ENCODE peak calls at places on chromosomes 11 and 22, in seven cellular contexts. W, M, L, A, S, U and K are unnamed samples.

GRCh38 chr11:19208959-19209568 is 7.3 kb upstream of the CSRP3 start:
- DNase-seq in W (no peak), M (no peak), L (no peak), A (no peak), S (no peak), U (no peak), K (no peak)

GRCh38 chr11:2996976-2997375 is 4.8 kb upstream of the NAP1L4 start:
- DNase-seq in W (no peak), M (no peak), L (no peak), A (no peak), S (no peak), U (no peak), K (no peak)

GRCh38 chr22:27501191-27501936 is 300.2 kb downstream of the MN1 start:
- DNase-seq in W (no peak), M (peak), L (no peak), A (no peak), S (no peak), U (no peak), K (no peak)

GRCh38 chr22:41263704-41264103 is 22.3 kb downstream of the RANGAP1 start:
- DNase-seq in W (no peak), M (no peak), L (no peak), A (no peak), S (no peak), U (no peak), K (no peak)

GRCh38 chr11:12161137-12161536 is 50.7 kb downstream of the MICAL2 start:
- DNase-seq in W (peak), M (no peak), L (no peak), A (no peak), S (no peak), U (no peak), K (no peak)

GRCh38 chr11:107017433-107018227 is 646 bp downstream of the GUCY1A2 start:
- DNase-seq in W (peak), M (peak), L (no peak), A (no peak), S (peak), U (peak), K (no peak)

GRCh38 chr22:41833369-41834004 is 582 bp downstream of the SREBF2 start:
- DNase-seq in W (peak), M (peak), L (no peak), A (peak), S (peak), U (no peak), K (no peak)

GRCh38 chr11:45457649-45458048 is 171.5 kb upstream of the SYT13 start:
- DNase-seq in W (no peak), M (no peak), L (no peak), A (no peak), S (no peak), U (no peak), K (peak)

GRCh38 chr22:27170491-27170890 is 513.1 kb downstream of the MIAT start:
- DNase-seq in W (no peak), M (peak), L (no peak), A (no peak), S (peak), U (no peak), K (no peak)

GRCh38 chr11:1827095-1827797 is 7.5 kb upstream of the SYT8 start:
- DNase-seq in W (peak), M (peak), L (no peak), A (no peak), S (peak), U (no peak), K (peak)

GRCh38 chr11:6578134-6578533 is 25.3 kb downstream of the RRP8 start:
- DNase-seq in W (no peak), M (no peak), L (no peak), A (no peak), S (no peak), U (no peak), K (no peak)

GRCh38 chr11:2194877-2195755 is 23.5 kb upstream of the TH start:
- DNase-seq in W (peak), M (peak), L (peak), A (no peak), S (no peak), U (peak), K (no peak)

GRCh38 chr22:37735054-37735453 is 38.2 kb downstream of the TRIOBP start:
- DNase-seq in W (peak), M (peak), L (no peak), A (no peak), S (peak), U (no peak), K (no peak)

GRCh38 chr11:88332851-88333250 is 4.7 kb downstream of the CTSC start:
- DNase-seq in W (no peak), M (no peak), L (no peak), A (no peak), S (no peak), U (no peak), K (peak)
- H3K4me3 ChIP-seq in W (no peak), M (no peak), L (peak), A (no peak), S (no peak), U (no peak), K (no peak)

DNA sequence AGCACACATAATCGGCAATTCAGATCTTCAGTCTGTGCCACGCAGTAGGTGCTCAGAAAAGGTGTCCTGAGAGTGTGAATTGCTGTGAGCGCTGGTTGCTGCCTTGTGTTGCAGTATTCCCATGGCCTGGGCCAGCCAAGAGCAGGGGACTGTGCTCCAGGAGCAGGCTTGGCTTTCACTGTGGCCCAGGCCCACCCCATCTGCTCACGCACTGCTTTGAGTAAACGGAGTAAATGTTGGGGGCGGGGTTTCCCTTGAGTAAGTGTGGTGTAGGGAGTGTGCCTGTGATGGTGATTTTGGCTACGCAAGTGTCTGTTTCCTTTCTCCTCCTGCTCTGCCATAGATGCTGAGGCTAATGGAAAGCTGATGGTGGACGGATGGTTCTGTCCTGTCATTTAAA is 2.3 kb downstream of the CTTN start:
- DNase-seq in W (no peak), M (no peak), L (no peak), A (no peak), S (no peak), U (no peak), K (no peak)
- H3K4me3 ChIP-seq in W (no peak), M (no peak), L (no peak), A (no peak), S (no peak), U (no peak), K (no peak)

GRCh38 chr11:114077482-114078305 is 18.2 kb downstream of the ZBTB16 start:
- DNase-seq in W (no peak), M (no peak), L (no peak), A (no peak), S (no peak), U (no peak), K (no peak)

GRCh38 chr11:114080219-114080618 is 20.7 kb downstream of the ZBTB16 start:
- DNase-seq in W (peak), M (no peak), L (no peak), A (no peak), S (no peak), U (no peak), K (peak)

GRCh38 chr11:114079406-114080072 is 20.0 kb downstream of the ZBTB16 start:
- DNase-seq in W (no peak), M (no peak), L (no peak), A (no peak), S (no peak), U (no peak), K (no peak)

GRCh38 chr11:114076974-114077373 is 17.5 kb downstream of the ZBTB16 start:
- DNase-seq in W (no peak), M (no peak), L (no peak), A (no peak), S (no peak), U (no peak), K (no peak)

DNA sequence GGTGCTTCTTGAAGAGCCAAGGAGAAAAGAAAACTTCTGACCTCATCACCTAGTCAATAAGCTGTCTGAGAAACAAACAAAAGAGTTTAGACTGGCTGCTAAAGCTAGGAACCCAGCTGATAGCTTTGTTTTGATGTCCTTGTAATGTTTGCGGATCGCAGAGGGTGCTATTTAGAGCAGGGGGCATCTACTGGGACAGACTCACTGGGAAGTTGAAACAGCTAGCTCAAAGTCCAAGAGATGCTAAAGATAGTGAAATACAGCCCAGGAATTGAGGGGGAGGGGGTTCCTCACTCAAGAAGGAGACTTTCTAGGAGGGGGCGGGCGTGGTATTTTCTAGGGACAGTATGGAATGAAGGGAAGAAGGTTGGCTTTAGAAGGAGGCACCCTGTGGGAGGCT is 18.9 kb downstream of the ZBTB16 start:
- DNase-seq in W (no peak), M (no peak), L (no peak), A (no peak), S (no peak), U (no peak), K (no peak)
- H3K4me3 ChIP-seq in W (no peak), M (no peak), L (no peak), A (no peak), S (no peak), U (no peak), K (no peak)

GRCh38 chr11:27468643-27469332 is 3.8 kb downstream of the LGR4 start:
- DNase-seq in W (no peak), M (no peak), L (no peak), A (no peak), S (no peak), U (no peak), K (peak)
- H3K4me3 ChIP-seq in W (no peak), M (no peak), L (no peak), A (no peak), S (no peak), U (peak), K (peak)

DNA sequence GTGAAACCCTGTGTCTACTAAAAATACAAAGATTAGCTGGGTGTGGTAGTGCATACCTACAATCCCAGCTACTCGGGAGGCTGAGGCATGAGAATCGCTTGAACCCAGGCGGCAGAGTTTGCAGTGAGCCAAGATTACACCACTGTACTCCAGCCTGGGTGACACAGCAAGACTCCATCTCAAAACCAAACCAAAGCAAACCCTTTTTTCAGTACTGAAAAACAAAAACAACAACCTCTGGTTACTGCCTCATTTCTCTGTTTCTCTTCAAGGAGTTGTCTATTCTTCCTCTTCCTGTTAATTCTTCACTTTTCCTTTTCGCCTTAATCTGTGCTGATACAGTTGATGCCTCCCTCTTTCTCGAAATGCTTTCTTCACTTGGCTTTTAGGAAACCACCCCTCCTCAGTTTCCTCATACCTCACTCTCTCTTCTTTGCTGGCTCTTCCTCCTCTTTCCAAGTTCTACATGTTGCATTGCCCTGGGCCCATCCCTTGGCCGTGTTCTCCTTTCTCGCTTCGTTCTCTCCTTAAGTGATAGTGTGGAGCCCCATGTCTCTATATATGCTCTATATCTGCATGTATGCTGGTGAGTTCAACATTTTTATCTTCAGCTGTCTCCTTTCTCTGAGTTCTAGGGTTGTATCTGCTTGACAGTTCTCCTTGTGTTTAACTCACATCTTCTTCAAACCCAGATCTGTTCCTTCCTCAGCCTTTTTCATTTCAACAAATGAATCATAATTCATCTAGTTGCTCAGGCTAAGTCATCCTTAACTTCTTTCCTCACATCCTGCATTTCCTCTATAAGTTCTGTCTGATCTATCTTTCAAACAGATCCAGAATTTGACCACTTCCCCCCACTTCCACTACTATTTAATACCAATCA is 37.1 kb downstream of the NUCB2 start:
- DNase-seq in W (no peak), M (no peak), L (no peak), A (no peak), S (no peak), U (no peak), K (no peak)
- H3K4me3 ChIP-seq in W (no peak), M (no peak), L (no peak), A (no peak), S (no peak), U (no peak), K (no peak)

DNA sequence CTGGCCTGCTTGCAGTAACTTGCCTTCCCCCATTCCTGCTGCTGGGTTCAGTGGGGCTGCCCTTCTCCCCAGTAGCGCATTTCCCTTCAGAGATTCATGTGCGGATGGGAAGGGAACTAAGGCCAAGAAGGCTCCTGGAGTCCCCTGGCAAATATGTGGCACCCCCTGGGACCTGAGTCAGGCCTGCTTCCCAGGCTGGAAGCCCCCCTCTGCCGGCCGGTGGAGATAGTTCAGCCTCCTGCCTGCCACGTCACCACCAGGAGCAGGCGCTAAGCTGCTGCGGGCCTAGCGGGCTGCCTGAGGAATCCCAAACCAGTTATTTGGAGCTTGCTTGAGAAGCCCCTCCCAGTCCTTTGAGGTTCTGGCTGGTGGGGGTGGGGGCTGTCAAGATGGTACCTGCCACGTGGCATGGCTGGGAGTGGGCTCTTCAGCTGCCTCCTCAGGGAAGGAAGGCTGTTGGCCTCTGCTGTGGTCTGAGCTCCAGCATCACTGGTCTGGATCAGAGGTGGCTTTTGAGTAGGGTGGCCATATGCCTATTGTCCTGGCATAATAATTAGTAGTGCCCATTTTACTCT is 2.0 kb downstream of the SERPINH1 start:
- DNase-seq in W (peak), M (no peak), L (no peak), A (no peak), S (peak), U (peak), K (no peak)
- H3K4me3 ChIP-seq in W (peak), M (no peak), L (no peak), A (no peak), S (peak), U (peak), K (no peak)

DNA sequence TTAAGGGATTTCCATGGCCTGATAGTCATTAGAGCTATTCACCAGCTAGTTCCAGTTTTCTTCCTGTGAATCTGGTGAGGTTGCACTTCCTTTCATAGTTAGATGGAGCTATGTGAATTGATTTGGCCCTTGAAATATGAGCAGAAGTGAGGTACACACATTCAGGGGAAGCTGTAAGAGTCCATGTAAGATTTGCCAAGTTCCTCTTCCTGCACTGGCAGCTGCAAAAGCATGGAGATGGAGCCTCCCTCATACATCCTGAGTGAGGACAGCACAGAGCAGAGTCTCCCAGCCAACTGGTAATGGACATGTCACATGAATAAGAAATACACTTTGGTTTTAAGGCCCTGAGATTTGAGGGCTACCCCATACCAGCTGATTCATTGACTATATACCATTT is 111.7 kb downstream of the CD44 start:
- DNase-seq in W (no peak), M (no peak), L (no peak), A (no peak), S (no peak), U (no peak), K (no peak)
- H3K4me3 ChIP-seq in W (no peak), M (no peak), L (no peak), A (no peak), S (no peak), U (no peak), K (no peak)

DNA sequence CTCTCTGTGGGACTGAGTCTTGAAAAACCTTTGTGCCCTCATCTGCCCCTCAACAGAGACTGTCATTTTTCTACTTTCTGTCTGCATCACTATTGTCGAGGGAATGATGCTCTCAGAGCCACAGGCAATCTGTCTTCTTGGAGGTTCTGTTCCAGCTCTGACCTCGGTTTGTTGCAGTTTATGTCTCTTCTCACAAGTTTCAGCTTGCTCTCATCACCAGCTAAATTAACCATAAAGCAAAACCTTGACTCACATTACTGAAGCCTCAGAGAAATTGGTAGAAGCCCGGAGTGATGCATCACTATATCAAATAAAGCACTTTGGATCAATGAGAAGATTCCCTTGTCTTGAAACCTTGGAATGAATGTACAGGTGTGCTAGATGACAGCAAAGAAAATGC is 60.6 kb upstream of the BLID start:
- DNase-seq in W (no peak), M (no peak), L (no peak), A (no peak), S (no peak), U (no peak), K (peak)
- H3K4me3 ChIP-seq in W (no peak), M (no peak), L (no peak), A (no peak), S (no peak), U (no peak), K (no peak)

DNA sequence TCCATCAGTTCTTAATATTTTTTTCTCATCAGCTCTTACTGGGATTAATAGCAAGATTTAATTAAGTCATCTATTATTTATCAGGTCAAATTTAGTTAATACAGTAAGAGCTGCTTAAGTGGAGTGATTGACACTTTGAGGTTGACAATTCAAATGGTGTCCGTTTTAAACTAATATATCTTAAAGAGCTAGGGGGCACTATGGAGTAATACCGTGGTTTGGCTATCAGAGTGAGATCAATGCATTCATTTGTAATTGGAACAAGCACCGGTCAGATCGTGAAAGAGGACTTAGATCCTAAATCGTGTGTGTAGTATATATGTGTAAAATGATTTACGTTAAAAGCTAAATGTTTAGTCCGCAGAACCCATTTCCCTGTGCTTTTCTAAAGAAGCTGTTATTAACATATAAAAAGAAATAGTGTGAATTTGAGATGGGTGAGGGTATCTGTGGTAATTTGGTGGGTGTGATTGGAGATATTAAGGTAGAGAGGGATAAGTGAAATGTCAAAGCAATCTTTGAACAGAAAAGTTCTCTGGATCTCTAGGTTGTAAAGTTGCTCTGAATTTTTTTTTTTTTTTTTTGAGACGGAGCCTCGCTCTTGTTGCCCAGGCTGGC is 2.3 kb downstream of the SIK2 start:
- DNase-seq in W (no peak), M (peak), L (peak), A (no peak), S (no peak), U (peak), K (peak)
- H3K4me3 ChIP-seq in W (no peak), M (no peak), L (peak), A (peak), S (no peak), U (peak), K (no peak)